ENCODE peak calls at places on chromosome 3, in four cellular contexts. T is HepG2, G is GM12878, P is SK-N-SH. Z is an unnamed sample.

GRCh38 chr3:105368575-105369500 is 2.1 kb downstream of the ALCAM start:
- DNase-seq in T (peak), G (peak), P (peak), Z (no peak)

GRCh38 chr3:23455775-23456174 is 252.6 kb downstream of the UBE2E2 start:
- DNase-seq in T (no peak), G (no peak), P (no peak), Z (no peak)

GRCh38 chr3:192772495-192772894 is 45.2 kb upstream of the FGF12 start:
- DNase-seq in T (peak), G (no peak), P (peak), Z (no peak)

GRCh38 chr3:181838940-181839914 is 127.5 kb downstream of the SOX2 start:
- DNase-seq in T (no peak), G (no peak), P (no peak), Z (no peak)

GRCh38 chr3:85074003-85074402 is 115.2 kb downstream of the CADM2 start:
- DNase-seq in T (no peak), G (no peak), P (no peak), Z (no peak)

GRCh38 chr3:145013931-145014330 is 1042.3 kb downstream of the DIPK2A start:
- DNase-seq in T (no peak), G (no peak), P (no peak), Z (no peak)

GRCh38 chr3:99866167-99866810 is 48.6 kb downstream of the CMSS1 start:
- DNase-seq in T (no peak), G (peak), P (no peak), Z (no peak)

GRCh38 chr3:156826144-156826895 is at the start of gene LEKR1:
- DNase-seq in T (peak), G (peak), P (peak), Z (peak)

GRCh38 chr3:51675201-51675611 is 4.2 kb downstream of the TEX264 start:
- DNase-seq in T (no peak), G (no peak), P (no peak), Z (no peak)

GRCh38 chr3:16817201-16817600 is 67.6 kb upstream of the PLCL2 start:
- DNase-seq in T (no peak), G (no peak), P (no peak), Z (no peak)

GRCh38 chr3:125051715-125052581 is 3.8 kb downstream of the HEG1 start:
- DNase-seq in T (no peak), G (peak), P (no peak), Z (no peak)

GRCh38 chr3:124202754-124203153 is 210.8 kb upstream of the ROPN1 start:
- DNase-seq in T (no peak), G (no peak), P (peak), Z (no peak)

GRCh38 chr3:71425491-71426071 is 157.9 kb downstream of the FOXP1 start:
- DNase-seq in T (no peak), G (no peak), P (no peak), Z (no peak)

GRCh38 chr3:184800349-184800748 is 11.6 kb upstream of the VPS8 start:
- DNase-seq in T (no peak), G (no peak), P (no peak), Z (no peak)
- TF ChIP-seq NFIC in T (no peak), G (no peak), P (no peak), Z (no peak)

GRCh38 chr3:126351086-126351770 is 6.0 kb downstream of the KLF15 start:
- DNase-seq in T (no peak), G (no peak), P (no peak), Z (no peak)

GRCh38 chr3:126353694-126354321 is 3.4 kb downstream of the KLF15 start:
- DNase-seq in T (peak), G (no peak), P (no peak), Z (no peak)

GRCh38 chr3:126352476-126353454 is 4.4 kb downstream of the KLF15 start:
- DNase-seq in T (peak), G (no peak), P (no peak), Z (no peak)

GRCh38 chr3:126350502-126351085 is 6.6 kb downstream of the KLF15 start:
- DNase-seq in T (no peak), G (no peak), P (no peak), Z (no peak)

DNA sequence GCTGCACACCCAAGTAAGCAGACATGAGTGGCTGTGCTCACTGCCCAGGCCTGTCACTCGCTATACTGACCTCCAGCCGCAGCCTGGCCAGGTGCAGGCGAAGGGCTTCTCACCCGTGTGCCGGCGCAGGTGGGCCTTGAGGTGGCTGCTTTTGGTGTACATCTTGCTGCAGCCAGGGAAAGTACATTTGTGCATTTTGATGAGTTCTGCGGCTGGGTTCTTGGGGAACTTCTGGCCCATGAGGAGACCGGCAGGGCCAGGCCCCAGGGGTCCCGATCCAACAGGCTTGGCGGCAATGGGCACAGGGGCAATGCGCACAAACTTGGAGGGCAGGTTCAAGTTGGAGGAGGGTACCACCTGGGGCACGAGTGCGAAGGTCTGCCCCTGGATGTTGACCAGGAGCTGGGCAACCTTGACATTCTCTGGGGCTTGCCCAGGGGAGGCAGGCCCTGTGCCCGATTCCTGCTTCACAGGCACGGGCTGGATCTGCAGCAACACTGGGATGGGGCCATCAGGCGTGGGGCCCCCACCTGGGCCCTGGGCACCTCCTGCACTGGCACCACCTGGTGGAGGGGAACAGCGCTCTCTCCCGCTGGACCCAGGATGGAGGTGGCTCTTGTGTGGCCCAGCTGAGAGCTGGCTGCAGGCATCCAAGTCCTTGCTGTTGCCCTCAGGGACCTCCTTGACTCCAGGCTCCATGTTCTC is 5.3 kb downstream of the KLF15 start:
- DNase-seq in T (no peak), G (no peak), P (no peak), Z (no peak)
- TF ChIP-seq NFIC in T (no peak), G (no peak), P (no peak), Z (no peak)

GRCh38 chr3:170977911-170978310 is 48.6 kb downstream of the SLC2A2 start:
- DNase-seq in T (no peak), G (no peak), P (no peak), Z (no peak)

GRCh38 chr3:170978335-170978745 is 48.2 kb downstream of the SLC2A2 start:
- DNase-seq in T (no peak), G (no peak), P (peak), Z (no peak)

GRCh38 chr3:170974872-170975271 is 51.6 kb downstream of the SLC2A2 start:
- DNase-seq in T (no peak), G (no peak), P (no peak), Z (peak)

GRCh38 chr3:170975283-170976189 is 51.0 kb downstream of the SLC2A2 start:
- DNase-seq in T (peak), G (no peak), P (no peak), Z (no peak)

DNA sequence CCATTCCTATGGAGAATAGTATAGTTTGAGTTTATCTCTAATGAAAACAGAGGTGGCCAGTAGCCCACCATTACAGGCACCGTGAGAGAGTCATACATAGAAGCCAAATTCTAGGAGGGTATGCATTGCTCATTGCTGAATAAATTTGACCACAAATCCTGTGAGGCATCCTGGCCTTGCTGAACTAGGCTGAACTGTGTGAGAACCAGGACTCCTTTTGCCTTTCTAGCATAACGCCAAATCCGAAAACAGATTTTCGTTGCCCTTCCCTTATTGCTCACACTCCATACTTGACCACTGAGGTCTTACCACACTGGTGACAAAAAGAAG is 50.4 kb downstream of the SLC2A2 start:
- DNase-seq in T (no peak), G (no peak), P (no peak), Z (no peak)
- TF ChIP-seq NFIC in T (no peak), G (no peak), P (no peak), Z (no peak)

GRCh38 chr3:58175098-58175428 is 35.7 kb downstream of the DNASE1L3 start:
- DNase-seq in T (no peak), G (no peak), P (no peak), Z (no peak)

GRCh38 chr3:58176827-58177489 is 33.8 kb downstream of the DNASE1L3 start:
- DNase-seq in T (no peak), G (no peak), P (no peak), Z (peak)

GRCh38 chr3:58176185-58176530 is 34.6 kb downstream of the DNASE1L3 start:
- DNase-seq in T (no peak), G (no peak), P (no peak), Z (no peak)

GRCh38 chr3:58173670-58174472 is 36.9 kb downstream of the DNASE1L3 start:
- DNase-seq in T (peak), G (no peak), P (peak), Z (peak)

DNA sequence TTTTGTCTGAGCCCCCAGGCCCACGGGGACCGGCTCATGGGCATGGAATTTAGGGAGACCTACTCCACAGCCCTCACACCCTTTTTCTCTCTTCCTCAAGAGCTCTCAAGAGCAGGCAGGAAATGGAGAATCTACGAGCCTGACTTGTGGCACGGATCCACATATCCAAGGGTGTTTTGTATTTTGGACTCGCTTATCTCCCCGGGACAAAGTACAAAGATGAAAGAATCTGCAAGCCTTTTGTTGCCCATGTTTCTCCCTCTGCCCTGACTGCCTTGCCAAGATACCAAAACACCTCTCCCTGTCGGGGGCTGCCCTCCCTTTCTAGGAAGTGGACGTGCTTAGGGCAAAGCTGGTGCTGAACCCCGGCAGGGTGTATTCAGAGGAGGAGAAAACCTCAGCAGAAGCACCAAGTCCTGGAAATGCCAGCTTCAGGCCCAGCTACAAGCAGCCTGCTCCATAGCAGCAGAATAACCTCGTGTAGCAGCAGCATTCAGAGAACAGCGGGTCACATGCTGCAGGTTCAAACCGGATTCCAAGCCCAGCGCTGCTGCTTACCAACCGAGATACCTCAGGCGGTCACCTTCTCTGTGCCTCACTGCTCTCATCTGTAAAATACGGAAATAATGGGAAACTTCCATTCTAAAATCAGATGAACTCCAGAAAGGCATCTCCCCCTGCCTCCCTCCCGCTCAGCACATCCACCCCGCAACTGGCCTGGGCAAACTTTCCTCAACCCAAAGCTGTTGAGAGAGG is 35.2 kb downstream of the DNASE1L3 start:
- DNase-seq in T (peak), G (no peak), P (no peak), Z (no peak)
- TF ChIP-seq NFIC in T (peak), G (no peak), P (no peak), Z (no peak)

DNA sequence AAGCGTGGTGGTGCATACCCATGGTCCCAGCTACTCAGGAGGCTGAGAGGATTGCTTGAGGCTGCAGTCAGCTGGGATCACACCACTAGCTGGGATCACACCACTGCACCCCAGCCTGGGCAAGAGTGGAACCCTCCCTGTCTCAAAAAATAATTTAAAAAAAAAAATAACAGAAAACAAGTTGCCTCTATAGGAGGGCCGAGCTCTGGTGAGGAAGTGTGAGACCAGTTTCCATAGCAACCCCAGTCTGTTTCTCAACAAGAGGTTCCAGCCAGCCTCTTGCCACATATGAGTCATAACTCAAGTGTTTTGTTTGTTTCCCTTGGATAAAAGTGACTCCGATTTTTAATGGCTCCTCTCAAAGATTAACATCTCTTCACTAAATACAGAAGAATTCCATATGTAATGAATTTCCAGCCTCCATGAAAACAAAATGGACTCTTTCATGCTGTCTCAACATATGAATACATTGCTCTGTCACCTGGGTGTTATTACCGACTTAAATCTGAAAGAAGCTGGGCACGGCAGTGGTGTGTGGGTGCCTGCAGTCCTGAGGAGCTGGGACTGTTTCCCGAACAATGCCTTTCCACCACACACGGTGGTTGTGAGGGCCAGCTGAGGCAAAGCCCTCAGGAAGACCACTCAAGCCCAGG is 19.7 kb downstream of the TMEM43 start:
- DNase-seq in T (peak), G (peak), P (peak), Z (peak)
- TF ChIP-seq NFIC in T (no peak), G (peak), P (peak), Z (no peak)

GRCh38 chr3:4083225-4084015 is 219.7 kb upstream of the SETMAR start:
- DNase-seq in T (no peak), G (no peak), P (no peak), Z (no peak)

GRCh38 chr3:4079354-4080180 is 223.6 kb upstream of the SETMAR start:
- DNase-seq in T (peak), G (no peak), P (no peak), Z (no peak)

DNA sequence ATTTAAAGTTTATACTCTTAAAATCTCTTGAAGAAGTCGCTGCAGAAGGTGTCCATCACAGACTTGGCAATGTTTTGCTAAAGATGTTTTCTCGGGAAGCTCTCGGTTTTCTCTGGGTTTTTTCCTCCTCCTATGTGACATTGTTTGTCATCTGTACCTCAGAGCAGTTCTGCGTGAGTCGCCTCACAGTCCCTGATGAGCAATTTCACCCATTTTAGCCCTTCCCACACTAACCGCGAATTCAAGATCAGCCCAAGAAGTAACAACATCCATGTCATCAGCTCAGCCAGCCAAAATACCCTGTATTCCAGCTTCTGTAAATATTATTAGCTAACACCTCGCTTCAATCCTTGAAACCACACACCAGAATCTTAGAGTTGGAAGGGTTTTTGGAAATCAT is 224.3 kb upstream of the SETMAR start:
- DNase-seq in T (no peak), G (no peak), P (no peak), Z (no peak)
- TF ChIP-seq NFIC in T (no peak), G (no peak), P (no peak), Z (no peak)

DNA sequence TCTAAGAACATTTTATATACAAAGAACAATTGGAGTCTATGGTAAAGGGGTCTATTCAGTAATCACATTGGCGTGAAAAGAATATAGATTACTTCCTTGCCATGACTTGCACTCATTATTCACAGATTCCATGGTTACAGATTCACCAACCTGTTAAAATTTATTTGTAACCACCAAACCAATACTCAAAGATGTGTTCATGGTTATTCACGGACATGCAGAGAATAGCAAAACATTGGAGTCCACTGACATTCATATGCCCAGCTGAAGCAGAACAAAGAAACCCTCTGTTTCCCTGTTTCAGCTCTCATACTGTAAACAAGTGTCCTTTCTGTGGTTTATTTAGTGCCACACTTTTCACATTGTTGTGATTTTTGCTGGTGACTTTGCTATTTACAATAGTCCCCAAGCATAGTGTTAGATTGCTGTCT is 185.8 kb upstream of the TTC14 start:
- DNase-seq in T (peak), G (no peak), P (no peak), Z (no peak)
- TF ChIP-seq NFIC in T (no peak), G (no peak), P (no peak), Z (no peak)

GRCh38 chr3:48334605-48335004 is 1.1 kb upstream of the SPINK8 start:
- DNase-seq in T (no peak), G (no peak), P (no peak), Z (no peak)

GRCh38 chr3:48338635-48339034 is 5.2 kb upstream of the SPINK8 start:
- DNase-seq in T (no peak), G (no peak), P (no peak), Z (no peak)
- TF ChIP-seq NFIC in T (no peak), G (no peak), P (no peak), Z (no peak)

DNA sequence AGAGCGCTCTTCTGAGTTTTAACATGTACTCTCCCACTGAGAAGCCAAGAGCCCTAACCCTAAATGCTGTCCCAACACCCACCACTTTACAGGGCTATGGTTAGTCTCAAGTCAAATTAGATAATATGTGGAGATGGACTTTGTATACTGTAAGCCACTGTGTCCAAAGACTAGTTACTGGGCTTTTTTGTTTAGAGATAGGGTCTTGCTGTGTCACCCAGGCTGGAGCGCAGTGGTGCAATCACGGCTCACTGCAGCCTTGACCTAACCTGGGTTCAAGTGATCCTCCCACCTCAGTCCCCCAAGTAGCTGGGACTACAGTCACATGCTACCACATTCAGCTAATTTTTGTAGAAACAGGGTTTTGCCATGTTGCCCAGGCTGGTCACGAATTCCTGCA is 23.2 kb downstream of the ZNF445 start:
- DNase-seq in T (no peak), G (no peak), P (no peak), Z (peak)
- TF ChIP-seq NFIC in T (no peak), G (no peak), P (no peak), Z (no peak)

GRCh38 chr3:183252973-183253363 is at the start of gene B3GNT5:
- DNase-seq in T (no peak), G (no peak), P (peak), Z (peak)
- TF ChIP-seq NFIC in T (no peak), G (no peak), P (no peak), Z (no peak)